ENCODE peak calls at places on chromosomes 7 and 10, in nine cellular contexts. S is activated CD8-positive, alpha-beta T cell treated with anti-CD3 and anti-CD28 coated beads for 36 hours; I is activated CD8-positive, alpha-beta memory T cell treated with anti-CD3 and anti-CD28 coated beads, Interleukin-2, amount 10 ng/mL, durations not matched to agents 7 days and 5 days; O is activated T-cell treated with anti-CD3 and anti-CD28 coated beads, Interleukin-2, amount 50 U/mL, for 24 hours; J is WTC11; V is activated CD4-positive, alpha-beta T cell treated with anti-CD3 and anti-CD28 coated beads, Interleukin-2, amount 50 U/mL, for 24 hours; D is EL; K is SJCRH30; X is upper lobe of right lung. C is an unnamed sample.

GRCh38 chr10:97640868-97641811 is 669 bp downstream of the PI4K2A start:
- DNase-seq in I (peak), J (peak), O (peak), D (peak), K (peak), X (peak), S (peak), V (no peak), C (no peak)

GRCh38 chr10:80465839-80466590 is 11.9 kb downstream of the TSPAN14 start:
- DNase-seq in K (peak), S (peak), D (no peak), V (no peak), I (peak), X (no peak), O (no peak), J (no peak), C (no peak)

GRCh38 chr7:113912881-113913280 is 5.9 kb downstream of the PPP1R3A start:
- DNase-seq in X (no peak), J (no peak), D (no peak), S (no peak), O (no peak), V (no peak), K (peak), I (no peak), C (no peak)

GRCh38 chr10:89019589-89020327 is 29.2 kb downstream of the FAS start:
- DNase-seq in V (no peak), K (no peak), J (no peak), S (no peak), D (no peak), O (no peak), I (no peak), X (no peak), C (no peak)

GRCh38 chr10:13458107-13458761 is 70.6 kb downstream of the BEND7 start:
- DNase-seq in X (no peak), S (no peak), J (no peak), O (no peak), D (no peak), I (no peak), V (no peak), K (no peak), C (no peak)

GRCh38 chr10:97400665-97401454 is at the start of gene RRP12:
- DNase-seq in S (peak), K (peak), X (peak), O (peak), I (peak), D (peak), J (peak), V (no peak), C (peak)

GRCh38 chr7:137081694-137082093 is 213.2 kb downstream of the CHRM2 start:
- DNase-seq in O (no peak), I (no peak), X (no peak), K (peak), D (peak), J (no peak), S (no peak), V (no peak), C (peak)

GRCh38 chr10:102753724-102754123 is 10.0 kb downstream of the WBP1L start:
- DNase-seq in O (no peak), V (no peak), S (no peak), J (no peak), D (no peak), K (no peak), X (no peak), I (no peak), C (no peak)

GRCh38 chr10:115093776-115094361 is 704 bp downstream of the ATRNL1 start:
- DNase-seq in D (peak), V (no peak), S (peak), X (peak), J (peak), I (no peak), K (peak), O (no peak), C (no peak)

GRCh38 chr7:80940539-80941205 is 21.8 kb upstream of the SEMA3C start:
- DNase-seq in S (no peak), I (no peak), X (no peak), D (peak), O (no peak), V (no peak), J (no peak), K (peak), C (no peak)

GRCh38 chr7:921071-921461 is 33.4 kb downstream of the ADAP1 start:
- DNase-seq in V (no peak), S (no peak), X (peak), J (peak), I (peak), O (no peak), D (no peak), K (no peak), C (peak)

GRCh38 chr7:54860003-54860775 is 101.2 kb upstream of the SEC61G start:
- DNase-seq in J (no peak), K (no peak), I (no peak), D (peak), X (no peak), V (no peak), S (no peak), O (no peak), C (no peak)

GRCh38 chr7:40437498-40437897 is 302.7 kb downstream of the SUGCT start:
- DNase-seq in D (peak), X (no peak), O (no peak), J (no peak), S (no peak), V (no peak), I (no peak), K (peak), C (no peak)